ENCODE peak calls at places on chromosomes 6 and 20, in seven cellular contexts. One of them, this sample, is unnamed.

GRCh38 chr6:126385536-126385935 is 45.6 kb downstream of the CENPW start:
- DNase-seq in mesenchymal stem cell: no peak
- DNase-seq in neuronal stem cell: no peak
- DNase-seq in H9: no peak
- DNase-seq in IMR-90: no peak
- DNase-seq in trophoblast cell: no peak
- DNase-seq in H1: no peak
- DNase-seq in this sample: no peak

GRCh38 chr6:102352552-102352951 is 959.0 kb downstream of the GRIK2 start:
- DNase-seq in mesenchymal stem cell: no peak
- DNase-seq in IMR-90: no peak
- DNase-seq in H9: no peak
- DNase-seq in H1: no peak
- DNase-seq in trophoblast cell: no peak
- DNase-seq in neuronal stem cell: no peak
- DNase-seq in this sample: no peak

GRCh38 chr20:41424025-41424424 is 57.4 kb upstream of the EMILIN3 start:
- DNase-seq in IMR-90: no peak
- DNase-seq in H1: no peak
- DNase-seq in neuronal stem cell: no peak
- DNase-seq in mesenchymal stem cell: no peak
- DNase-seq in H9: no peak
- DNase-seq in trophoblast cell: no peak
- DNase-seq in this sample: no peak

GRCh38 chr20:15511551-15511950 is 1061.7 kb downstream of the KIF16B start:
- DNase-seq in mesenchymal stem cell: no peak
- DNase-seq in IMR-90: no peak
- DNase-seq in neuronal stem cell: no peak
- DNase-seq in H1: no peak
- DNase-seq in H9: no peak
- DNase-seq in trophoblast cell: peak; percentile 95
- DNase-seq in this sample: no peak

GRCh38 chr6:154590770-154591169 is 80.3 kb upstream of the CNKSR3 start:
- DNase-seq in H1: no peak
- DNase-seq in IMR-90: no peak
- DNase-seq in trophoblast cell: no peak
- DNase-seq in neuronal stem cell: no peak
- DNase-seq in mesenchymal stem cell: no peak
- DNase-seq in H9: no peak
- DNase-seq in this sample: no peak

GRCh38 chr6:122692175-122692598 is 82.0 kb downstream of the PKIB start:
- DNase-seq in H9: no peak
- DNase-seq in mesenchymal stem cell: peak; percentile 78
- DNase-seq in trophoblast cell: peak; percentile 34
- DNase-seq in H1: no peak
- DNase-seq in neuronal stem cell: no peak
- DNase-seq in IMR-90: peak; percentile 75
- DNase-seq in this sample: no peak

GRCh38 chr20:1196634-1197033 is 6.6 kb upstream of the C20orf202 start:
- DNase-seq in mesenchymal stem cell: no peak
- DNase-seq in trophoblast cell: no peak
- DNase-seq in H9: no peak
- DNase-seq in H1: no peak
- DNase-seq in neuronal stem cell: no peak
- DNase-seq in IMR-90: no peak
- DNase-seq in this sample: no peak

GRCh38 chr6:112014483-112014882 is 39.4 kb upstream of the CCN6 start:
- DNase-seq in H9: no peak
- DNase-seq in mesenchymal stem cell: no peak
- DNase-seq in IMR-90: peak; percentile 83
- DNase-seq in trophoblast cell: no peak
- DNase-seq in H1: no peak
- DNase-seq in neuronal stem cell: no peak
- DNase-seq in this sample: no peak

GRCh38 chr20:12594410-12595130 is 414.2 kb upstream of the SPTLC3 start:
- DNase-seq in H9: no peak
- DNase-seq in H1: no peak
- DNase-seq in mesenchymal stem cell: peak; percentile 61
- DNase-seq in neuronal stem cell: no peak
- DNase-seq in trophoblast cell: no peak
- DNase-seq in IMR-90: no peak
- DNase-seq in this sample: peak; percentile 34

DNA sequence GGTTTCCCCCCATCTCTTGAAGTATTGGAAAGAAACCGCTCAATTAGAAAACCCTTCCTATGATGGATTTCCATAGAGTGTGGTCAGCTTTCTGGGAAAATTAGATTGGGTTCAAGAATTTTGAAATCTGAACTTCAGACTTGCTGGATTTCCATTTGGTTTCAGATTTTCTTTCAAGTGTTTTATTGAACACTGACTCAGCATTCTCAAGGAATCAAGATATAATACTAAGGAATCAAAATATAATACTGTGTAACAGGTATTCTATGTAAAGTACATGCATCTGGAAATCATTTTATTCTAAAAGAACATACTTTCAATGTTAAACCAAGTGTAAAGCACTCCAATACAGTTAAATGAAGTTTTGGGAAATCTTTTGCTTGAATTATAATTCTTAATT is 94.7 kb upstream of the CCN2 start:
- DNase-seq in trophoblast cell: no peak
- DNase-seq in IMR-90: no peak
- DNase-seq in mesenchymal stem cell: no peak
- DNase-seq in neuronal stem cell: no peak
- DNase-seq in H1: no peak
- DNase-seq in H9: no peak
- DNase-seq in this sample: no peak
- H2BK120ac ChIP-seq in trophoblast cell: no peak overlapping the region
- H2BK120ac ChIP-seq in IMR-90: no peak overlapping the region
- H2BK120ac ChIP-seq in mesenchymal stem cell: no peak overlapping the region
- H2BK120ac ChIP-seq in neuronal stem cell: no peak overlapping the region
- H2BK120ac ChIP-seq in H1: no peak overlapping the region
- H2BK120ac ChIP-seq in H9: no peak overlapping the region
- H2BK120ac ChIP-seq in this sample: no peak overlapping the region

DNA sequence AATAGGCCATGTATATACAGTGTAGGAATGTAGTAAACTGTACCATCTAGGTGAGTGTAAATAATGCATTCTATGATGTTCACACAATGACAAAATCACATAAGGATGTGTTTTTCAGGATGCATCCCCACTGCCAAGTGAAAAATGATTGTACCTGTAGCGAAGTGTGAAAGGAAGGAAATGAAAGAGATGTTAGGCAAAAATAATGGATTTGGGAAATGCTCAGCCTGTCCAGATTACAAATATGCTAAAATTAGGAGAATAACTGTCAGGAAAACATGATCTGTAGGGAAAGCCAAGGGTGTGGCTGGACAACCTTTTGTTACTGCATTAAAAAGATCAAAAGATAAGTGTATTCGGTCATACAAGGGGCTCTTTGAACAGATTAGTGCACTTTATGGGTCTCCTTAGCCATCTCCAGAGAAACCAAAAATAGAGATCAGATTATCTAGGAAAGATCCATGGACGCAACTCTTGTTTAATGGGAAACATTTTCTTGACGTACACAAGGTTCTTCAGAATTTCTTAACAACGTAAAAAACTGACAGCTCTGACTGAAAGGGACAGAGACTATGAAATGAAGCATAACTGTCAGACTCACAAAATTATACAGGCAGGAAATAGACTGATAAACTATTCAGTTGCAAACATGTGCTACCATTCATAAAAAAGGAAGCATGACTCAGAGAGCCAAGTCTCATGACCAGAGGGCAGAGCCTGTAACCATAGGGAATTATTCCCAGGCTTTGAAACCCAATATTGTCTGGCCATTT is 253.6 kb upstream of the RAB32 start:
- DNase-seq in mesenchymal stem cell: peak; percentile 87
- DNase-seq in H9: no peak
- DNase-seq in trophoblast cell: peak; percentile 35
- DNase-seq in neuronal stem cell: no peak
- DNase-seq in IMR-90: peak; percentile 52
- DNase-seq in H1: no peak
- DNase-seq in this sample: no peak
- H3K9ac ChIP-seq in mesenchymal stem cell: peak overlapping the region; percentile 46
- H3K9ac ChIP-seq in H9: no peak overlapping the region
- H3K9ac ChIP-seq in trophoblast cell: no peak overlapping the region
- H3K9ac ChIP-seq in neuronal stem cell: no peak overlapping the region
- H3K9ac ChIP-seq in IMR-90: no peak overlapping the region
- H3K9ac ChIP-seq in H1: no peak overlapping the region
- H3K9ac ChIP-seq in this sample: no peak overlapping the region

GRCh38 chr20:63690001-63690897 is 6.2 kb upstream of the TNFRSF6B start:
- DNase-seq in H1: no peak
- DNase-seq in trophoblast cell: no peak
- DNase-seq in neuronal stem cell: no peak
- DNase-seq in H9: no peak
- DNase-seq in IMR-90: no peak
- DNase-seq in mesenchymal stem cell: no peak
- DNase-seq in this sample: no peak
- H2BK120ac ChIP-seq in H1: no peak overlapping the region
- H2BK120ac ChIP-seq in trophoblast cell: no peak overlapping the region
- H2BK120ac ChIP-seq in neuronal stem cell: no peak overlapping the region
- H2BK120ac ChIP-seq in H9: no peak overlapping the region
- H2BK120ac ChIP-seq in IMR-90: no peak overlapping the region
- H2BK120ac ChIP-seq in mesenchymal stem cell: no peak overlapping the region
- H2BK120ac ChIP-seq in this sample: no peak overlapping the region

GRCh38 chr20:38001173-38001875 is 31.9 kb downstream of the TTI1 start:
- DNase-seq in neuronal stem cell: no peak
- DNase-seq in H1: no peak
- DNase-seq in IMR-90: peak; percentile 91
- DNase-seq in H9: no peak
- DNase-seq in mesenchymal stem cell: peak; percentile 87
- DNase-seq in trophoblast cell: peak; percentile 61
- DNase-seq in this sample: no peak
- H3K9ac ChIP-seq in neuronal stem cell: no peak overlapping the region
- H3K9ac ChIP-seq in H1: no peak overlapping the region
- H3K9ac ChIP-seq in IMR-90: no peak overlapping the region
- H3K9ac ChIP-seq in H9: no peak overlapping the region
- H3K9ac ChIP-seq in mesenchymal stem cell: peak overlapping the region; percentile 3
- H3K9ac ChIP-seq in trophoblast cell: no peak overlapping the region
- H3K9ac ChIP-seq in this sample: no peak overlapping the region

GRCh38 chr6:47535316-47536046 is 57.9 kb downstream of the CD2AP start:
- DNase-seq in H1: no peak
- DNase-seq in H9: no peak
- DNase-seq in IMR-90: no peak
- DNase-seq in mesenchymal stem cell: no peak
- DNase-seq in neuronal stem cell: no peak
- DNase-seq in trophoblast cell: no peak
- DNase-seq in this sample: no peak
- H2BK120ac ChIP-seq in H1: no peak overlapping the region
- H2BK120ac ChIP-seq in H9: no peak overlapping the region
- H2BK120ac ChIP-seq in IMR-90: no peak overlapping the region
- H2BK120ac ChIP-seq in mesenchymal stem cell: no peak overlapping the region
- H2BK120ac ChIP-seq in neuronal stem cell: no peak overlapping the region
- H2BK120ac ChIP-seq in trophoblast cell: no peak overlapping the region
- H2BK120ac ChIP-seq in this sample: no peak overlapping the region

GRCh38 chr6:32952817-32953739 is at the start of gene HLA-DMA:
- DNase-seq in trophoblast cell: peak; percentile 96
- DNase-seq in neuronal stem cell: peak; percentile 54
- DNase-seq in H1: peak; percentile 82
- DNase-seq in H9: peak; percentile 97
- DNase-seq in mesenchymal stem cell: peak; percentile 97
- DNase-seq in IMR-90: peak; percentile 96
- DNase-seq in this sample: peak; percentile 99
- H3K9ac ChIP-seq in trophoblast cell: no peak within 1 kb of the TSS
- H3K9ac ChIP-seq in neuronal stem cell: no peak within 1 kb of the TSS
- H3K9ac ChIP-seq in H1: no peak within 1 kb of the TSS
- H3K9ac ChIP-seq in H9: no peak within 1 kb of the TSS
- H3K9ac ChIP-seq in mesenchymal stem cell: peak within 1 kb of the TSS; percentile 66
- H3K9ac ChIP-seq in IMR-90: no peak within 1 kb of the TSS
- H3K9ac ChIP-seq in this sample: peak within 1 kb of the TSS; percentile 29

GRCh38 chr20:43188861-43189613 is 669 bp downstream of the PTPRT start:
- DNase-seq in neuronal stem cell: no peak
- DNase-seq in trophoblast cell: no peak
- DNase-seq in H9: peak; percentile 33
- DNase-seq in IMR-90: no peak
- DNase-seq in mesenchymal stem cell: no peak
- DNase-seq in H1: peak; percentile 63
- DNase-seq in this sample: peak; percentile 27
- H2BK120ac ChIP-seq in neuronal stem cell: no peak overlapping the region
- H2BK120ac ChIP-seq in trophoblast cell: no peak overlapping the region
- H2BK120ac ChIP-seq in H9: no peak overlapping the region
- H2BK120ac ChIP-seq in IMR-90: no peak overlapping the region
- H2BK120ac ChIP-seq in mesenchymal stem cell: no peak overlapping the region
- H2BK120ac ChIP-seq in H1: no peak overlapping the region
- H2BK120ac ChIP-seq in this sample: no peak overlapping the region